ENCODE peak calls at places on chromosomes 11 and 22, in six cellular contexts. L is A549, G is GM23338, O is K562, X is HepG2, P is SK-N-SH. K is an unnamed sample.

GRCh38 chr11:17827006-17827405 is 92.4 kb downstream of the KCNC1 start:
- DNase-seq in L (peak), P (peak), X (peak), O (no peak), G (peak), K (no peak)

GRCh38 chr11:71447791-71448256 is 369 bp downstream of the DHCR7 start:
- DNase-seq in P (peak), L (no peak), G (peak), X (no peak), O (peak), K (no peak)

GRCh38 chr11:1382429-1382828 is 7.3 kb upstream of the BRSK2 start:
- DNase-seq in L (no peak), G (peak), P (no peak), X (no peak), O (no peak), K (no peak)

GRCh38 chr11:104487035-104487775 is 323.3 kb upstream of the PDGFD start:
- DNase-seq in O (no peak), P (peak), L (no peak), X (no peak), G (no peak), K (no peak)

GRCh38 chr11:95341246-95341645 is 110.2 kb upstream of the SESN3 start:
- DNase-seq in G (no peak), L (no peak), O (no peak), X (no peak), P (no peak), K (no peak)

GRCh38 chr22:17733484-17733883 is 40.8 kb downstream of the BID start:
- DNase-seq in L (no peak), X (no peak), O (no peak), P (no peak), G (no peak), K (no peak)

GRCh38 chr11:73140213-73141030 is 1.7 kb downstream of the FCHSD2 start:
- DNase-seq in L (peak), G (peak), X (no peak), O (peak), P (peak), K (no peak)

GRCh38 chr11:7490054-7490453 is 4.7 kb downstream of the OLFML1 start:
- DNase-seq in G (no peak), L (no peak), X (no peak), P (no peak), O (no peak), K (no peak)

GRCh38 chr22:33605201-33605600 is 315.1 kb downstream of the LARGE1 start:
- DNase-seq in X (no peak), P (no peak), G (no peak), O (no peak), L (no peak), K (no peak)

GRCh38 chr11:120125509-120125908 is 12.4 kb downstream of the TRIM29 start:
- DNase-seq in O (no peak), G (no peak), X (no peak), P (no peak), L (no peak), K (no peak)

GRCh38 chr11:69808708-69809107 is 10.5 kb downstream of the FGF3 start:
- DNase-seq in L (no peak), X (no peak), G (peak), P (peak), O (no peak), K (no peak)

GRCh38 chr11:12274558-12275197 is 102.7 kb upstream of the PARVA start:
- DNase-seq in X (no peak), L (no peak), O (peak), G (no peak), P (no peak), K (no peak)

GRCh38 chr11:117827521-117828511 is 3.3 kb upstream of the FXYD2 start:
- DNase-seq in L (no peak), P (no peak), G (no peak), O (no peak), X (no peak), K (no peak)

GRCh38 chr11:69475866-69476714 is 5.4 kb upstream of the LINC01488 start:
- DNase-seq in O (no peak), G (peak), L (no peak), X (no peak), P (no peak), K (no peak)

GRCh38 chr11:12235549-12235944 is 125.2 kb downstream of the MICAL2 start:
- DNase-seq in L (peak), O (peak), G (no peak), P (no peak), X (peak), K (no peak)

GRCh38 chr11:120601566-120601965 is 90.0 kb downstream of the GRIK4 start:
- DNase-seq in O (no peak), X (no peak), P (no peak), G (no peak), L (no peak), K (no peak)

GRCh38 chr22:46368871-46369715 is 33.6 kb downstream of the TRMU start:
- DNase-seq in P (no peak), X (no peak), L (no peak), O (no peak), G (no peak), K (no peak)

DNA sequence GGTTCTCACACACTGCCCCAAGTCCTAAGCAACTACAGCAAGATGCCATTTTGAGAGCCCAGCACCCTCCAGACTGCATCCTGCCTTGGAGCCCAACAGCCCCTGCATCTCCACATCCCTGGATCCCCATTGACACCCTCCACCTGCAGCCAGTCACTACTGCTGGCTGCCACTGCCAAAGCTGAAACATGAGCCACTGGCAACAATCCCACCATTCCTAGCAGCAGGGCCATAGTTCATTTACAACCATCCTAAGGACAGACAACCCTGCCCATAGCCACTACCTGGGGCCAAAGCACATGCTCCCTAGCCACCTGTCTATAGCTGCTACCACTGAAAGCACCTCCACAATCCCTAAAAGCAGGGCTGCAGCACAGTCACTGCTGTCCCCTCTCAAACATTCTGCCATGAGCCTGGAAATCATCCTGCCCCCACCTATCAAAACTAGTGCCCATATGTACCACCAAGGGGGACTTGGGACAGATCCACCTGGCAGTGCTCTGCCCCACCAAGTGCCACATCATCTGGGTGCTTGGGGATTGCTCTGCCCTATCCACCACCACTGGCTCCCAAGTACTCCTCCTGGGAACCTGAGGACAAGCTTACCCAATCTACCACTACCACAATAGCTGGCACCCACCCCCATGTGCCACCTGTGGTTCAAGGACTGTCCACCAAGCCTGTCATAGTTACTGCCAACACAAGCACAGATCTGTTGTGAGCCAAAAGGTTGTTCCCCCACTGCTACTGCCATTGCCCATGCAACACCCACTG is 138.8 kb upstream of the SOX6 start:
- DNase-seq in G (no peak), O (no peak), X (no peak), L (no peak), P (no peak), K (no peak)
- TF ChIP-seq REST in G (no peak), O (no peak), X (no peak), L (no peak), P (no peak), K (no peak)

GRCh38 chr22:24361976-24362646 is 65.3 kb upstream of the ADORA2A start:
- DNase-seq in G (no peak), O (no peak), P (no peak), X (no peak), L (no peak), K (no peak)
- TF ChIP-seq REST in G (no peak), O (no peak), P (no peak), X (no peak), L (no peak), K (no peak)

DNA sequence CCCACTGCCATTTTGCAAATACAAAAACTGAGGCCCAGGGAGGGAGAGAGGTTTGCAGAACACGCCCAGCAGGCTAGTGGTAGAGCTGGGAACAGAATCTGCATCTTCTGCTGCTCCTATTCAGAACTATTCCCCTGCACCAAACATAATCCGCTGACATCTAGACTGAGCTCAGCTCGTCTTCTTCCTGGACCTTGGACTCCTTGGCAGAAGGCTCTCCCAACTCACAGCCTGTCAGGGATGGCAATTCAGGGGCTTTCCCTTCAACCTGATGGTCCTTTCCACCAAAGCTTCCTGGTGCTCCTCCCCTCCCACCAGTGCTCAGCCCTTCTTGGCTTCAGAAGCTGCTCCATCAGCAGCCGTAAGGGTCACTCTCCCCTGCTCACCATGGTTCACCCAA is 9.5 kb upstream of the NPAS4 start:
- DNase-seq in O (no peak), X (no peak), L (no peak), G (no peak), P (no peak), K (no peak)
- TF ChIP-seq REST in O (no peak), X (no peak), L (no peak), G (no peak), P (no peak), K (no peak)

GRCh38 chr22:39178206-39179111 is 26.0 kb upstream of the CBX7 start:
- DNase-seq in P (no peak), G (no peak), O (no peak), L (no peak), X (no peak), K (no peak)
- TF ChIP-seq REST in P (no peak), G (no peak), O (no peak), L (no peak), X (no peak), K (no peak)

DNA sequence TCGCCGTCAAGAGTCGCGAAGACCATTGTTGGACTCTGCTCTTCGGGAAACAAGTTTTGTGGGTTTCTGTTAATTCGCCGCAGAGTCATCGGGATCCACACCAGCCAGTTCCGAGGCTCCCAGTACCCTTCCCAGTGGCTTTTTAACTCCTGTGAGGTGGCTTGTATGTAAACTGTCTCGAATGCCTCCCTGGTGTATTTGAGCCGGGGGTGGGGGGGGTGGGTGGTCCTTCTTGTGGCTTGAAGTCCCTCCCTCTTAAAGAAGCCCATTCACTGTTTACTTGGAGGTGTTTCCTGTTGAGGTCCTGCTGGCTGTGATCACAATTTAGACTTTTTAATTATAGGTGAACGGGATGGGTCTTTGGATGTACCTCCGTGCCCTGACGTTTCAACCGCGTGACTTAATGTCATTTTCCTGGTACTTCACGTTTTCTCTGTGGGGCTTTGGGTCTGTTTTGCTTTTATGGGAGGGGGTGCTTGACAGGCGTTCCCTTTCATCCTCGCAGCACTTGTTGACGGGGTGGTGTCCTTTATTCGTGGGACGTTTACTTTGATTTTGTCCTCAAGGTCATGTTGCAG is 821 bp downstream of the PPP6R3 start:
- DNase-seq in O (peak), X (no peak), P (peak), G (peak), L (peak), K (no peak)
- TF ChIP-seq REST in O (no peak), X (no peak), P (no peak), G (no peak), L (no peak), K (no peak)

GRCh38 chr11:65290448-65291165 is 24.1 kb upstream of the CDC42EP2 start:
- DNase-seq in X (no peak), P (no peak), L (peak), G (no peak), O (peak), K (no peak)
- TF ChIP-seq REST in X (no peak), P (no peak), L (no peak), G (no peak), O (no peak), K (no peak)

K was measured in HCT116.